ENCODE peak calls at places on chromosomes 7 and 10, in six cellular contexts. O, N, I, G, S and J are unnamed samples.

GRCh38 chr7:133932591-133932990 is 194.5 kb upstream of the LRGUK start:
- DNase-seq in O (no peak), N (no peak), I (no peak), G (no peak), S (no peak), J (no peak)

GRCh38 chr7:2802082-2802481 is 42.0 kb downstream of the GNA12 start:
- DNase-seq in O (peak; percentile 72), N (no peak), I (no peak), G (no peak), S (no peak), J (no peak)

GRCh38 chr7:26101471-26102151 is 50.4 kb upstream of the NFE2L3 start:
- DNase-seq in O (no peak), N (peak; percentile 16), I (no peak), G (no peak), S (peak; percentile 47), J (no peak)

GRCh38 chr10:96873086-96873485 is 41.0 kb downstream of the LCOR start:
- DNase-seq in O (no peak), N (no peak), I (no peak), G (no peak), S (no peak), J (no peak)

GRCh38 chr7:132935608-132936007 is 146.3 kb downstream of the CHCHD3 start:
- DNase-seq in O (no peak), N (no peak), I (no peak), G (no peak), S (no peak), J (no peak)

GRCh38 chr7:98315318-98315993 is 34.0 kb downstream of the BRI3 start:
- DNase-seq in O (no peak), N (no peak), I (no peak), G (no peak), S (peak; percentile 70), J (no peak)

GRCh38 chr10:29535012-29535777 is 99.6 kb downstream of the SVIL start:
- DNase-seq in O (peak; percentile 83), N (peak; percentile 77), I (peak; percentile 44), G (no peak), S (no peak), J (peak; percentile 91)

GRCh38 chr10:43879162-43879561 is 230.5 kb upstream of the ZNF32 start:
- DNase-seq in O (no peak), N (no peak), I (no peak), G (no peak), S (no peak), J (no peak)

GRCh38 chr7:119935418-119936025 is 337.5 kb upstream of the KCND2 start:
- DNase-seq in O (peak; percentile 0), N (no peak), I (peak; percentile 16), G (no peak), S (no peak), J (peak; percentile 33)

GRCh38 chr10:31939797-31940708 is 11.4 kb upstream of the ARHGAP12 start:
- DNase-seq in O (peak; percentile 66), N (no peak), I (no peak), G (no peak), S (peak; percentile 15), J (peak; percentile 18)

GRCh38 chr10:133422821-133423771 is 1.3 kb downstream of the SPRN start:
- DNase-seq in O (no peak), N (no peak), I (no peak), G (no peak), S (no peak), J (peak; percentile 49)

GRCh38 chr7:33325754-33326484 is 196.6 kb downstream of the BBS9 start:
- DNase-seq in O (no peak), N (no peak), I (no peak), G (no peak), S (no peak), J (no peak)

GRCh38 chr10:77463967-77464745 is 173.5 kb downstream of the KCNMA1 start:
- DNase-seq in O (peak; percentile 22), N (no peak), I (peak; percentile 20), G (no peak), S (no peak), J (peak; percentile 29)

GRCh38 chr10:8830064-8830463 is 775.6 kb downstream of the GATA3 start:
- DNase-seq in O (no peak), N (no peak), I (no peak), G (no peak), S (no peak), J (no peak)

GRCh38 chr7:19558527-19558926 is 150.3 kb downstream of the POLR1F start:
- DNase-seq in O (peak; percentile 79), N (no peak), I (peak; percentile 78), G (no peak), S (no peak), J (peak; percentile 40)

GRCh38 chr7:155362380-155363145 is 64.9 kb downstream of the INSIG1 start:
- DNase-seq in O (no peak), N (no peak), I (no peak), G (no peak), S (no peak), J (no peak)